ENCODE peak calls at places on chromosomes 4 and X, in five cellular contexts. P is GM20000; W is AG10803; O is HCEC 1CT; M is CD8-positive, alpha-beta memory T cell. T is an unnamed sample.

GRCh38 chr4:117986331-117986730 is 48.0 kb upstream of the NDST3 start:
- DNase-seq in O (no peak), P (no peak), W (no peak), M (no peak), T (no peak)

GRCh38 chr4:149121015-149121404 is 678.8 kb upstream of the NR3C2 start:
- DNase-seq in M (no peak), W (no peak), P (no peak), O (no peak), T (no peak)

GRCh38 chr4:39237179-39237578 is 54.9 kb downstream of the WDR19 start:
- DNase-seq in M (no peak), O (no peak), P (no peak), W (no peak), T (no peak)

GRCh38 chrX:103628386-103629290 is at the start of gene TCEAL1:
- DNase-seq in W (no peak), O (peak), P (peak), M (peak), T (no peak)

GRCh38 chr4:20393486-20394100 is 141.9 kb downstream of the SLIT2 start:
- DNase-seq in O (no peak), P (no peak), M (no peak), W (peak), T (no peak)

GRCh38 chrX:20693071-20693470 is 426.4 kb upstream of the RPS6KA3 start:
- DNase-seq in P (no peak), M (no peak), O (no peak), W (peak), T (no peak)

GRCh38 chr4:138341739-138342415 is 99.7 kb upstream of the SLC7A11 start:
- DNase-seq in O (no peak), W (no peak), M (peak), P (no peak), T (no peak)

GRCh38 chrX:72545990-72546389 is 26.7 kb downstream of the HDAC8 start:
- DNase-seq in O (no peak), P (no peak), M (no peak), W (no peak), T (no peak)

GRCh38 chr4:113336556-113336955 is 287.1 kb downstream of the ANK2 start:
- DNase-seq in M (no peak), O (no peak), P (no peak), W (no peak), T (no peak)

GRCh38 chr4:140935259-140935658 is 179.1 kb upstream of the TBC1D9 start:
- DNase-seq in M (no peak), W (peak), P (no peak), O (no peak), T (no peak)

GRCh38 chr4:121776610-121777401 is 11.8 kb upstream of the SMIM43 start:
- DNase-seq in P (no peak), W (peak), M (no peak), O (peak), T (no peak)

GRCh38 chrX:153870791-153871360 is 15.1 kb downstream of the L1CAM start:
- DNase-seq in P (no peak), M (no peak), W (no peak), O (no peak), T (no peak)

GRCh38 chr4:110501826-110502225 is 25.9 kb downstream of the ENPEP start:
- DNase-seq in P (no peak), O (no peak), W (peak), M (no peak), T (no peak)

GRCh38 chrX:121642415-121642814 is 595.0 kb downstream of the GLUD2 start:
- DNase-seq in P (no peak), M (no peak), O (no peak), W (peak), T (no peak)

GRCh38 chr4:111601671-111602070 is 543.6 kb upstream of the FAM241A start:
- DNase-seq in P (no peak), W (no peak), O (no peak), M (no peak), T (no peak)

GRCh38 chrX:34656842-34657780 is at the start of gene TMEM47:
- DNase-seq in M (no peak), W (peak), O (peak), P (peak), T (no peak)

GRCh38 chr4:156188596-156188995 is 234.9 kb upstream of the CTSO start:
- DNase-seq in P (no peak), M (no peak), W (peak), O (no peak), T (no peak)

GRCh38 chr4:94649381-94650128 is 108.2 kb upstream of the BMPR1B start:
- DNase-seq in W (peak), O (peak), M (no peak), P (no peak), T (no peak)

GRCh38 chr4:1176398-1177273 is 4.3 kb upstream of the SPON2 start:
- DNase-seq in O (no peak), M (no peak), P (no peak), W (no peak), T (no peak)

GRCh38 chrX:22534643-22535042 is 261.9 kb downstream of the CBLL2 start:
- DNase-seq in W (peak), M (no peak), O (peak), P (no peak), T (no peak)

GRCh38 chr4:8403173-8403753 is 37.3 kb downstream of the ACOX3 start:
- DNase-seq in O (peak), M (peak), W (peak), P (peak), T (peak)

GRCh38 chr4:164212714-164213113 is 541.2 kb upstream of the SMIM31 start:
- DNase-seq in M (no peak), P (no peak), W (no peak), O (no peak), T (no peak)

GRCh38 chr4:38686682-38687081 is 22.7 kb downstream of the KLF3 start:
- DNase-seq in W (peak), M (no peak), P (no peak), O (no peak), T (no peak)

GRCh38 chr4:53785996-53786395 is 194.7 kb upstream of the LNX1 start:
- DNase-seq in P (no peak), M (no peak), W (peak), O (no peak), T (no peak)

GRCh38 chr4:7903686-7904085 is 36.0 kb downstream of the AFAP1 start:
- DNase-seq in P (no peak), M (no peak), O (no peak), W (peak), T (no peak)

GRCh38 chrX:82677281-82677680 is 830.8 kb upstream of the POU3F4 start:
- DNase-seq in W (no peak), M (no peak), O (no peak), P (no peak), T (no peak)

GRCh38 chrX:14509325-14510057 is 19.8 kb upstream of the GLRA2 start:
- DNase-seq in P (no peak), W (no peak), O (no peak), M (no peak), T (no peak)

GRCh38 chr4:78939667-78940008 is 400 bp upstream of the PAQR3 start:
- DNase-seq in P (no peak), W (no peak), M (no peak), O (no peak), T (no peak)

GRCh38 chrX:24268786-24269185 is 45.1 kb downstream of the SUPT20HL2 start:
- DNase-seq in P (no peak), O (no peak), W (no peak), M (no peak), T (no peak)

GRCh38 chrX:45710081-45710801 is 509.6 kb upstream of the DIPK2B start:
- DNase-seq in P (peak), W (peak), M (no peak), O (peak), T (no peak)

GRCh38 chrX:100615015-100615414 is 21.6 kb downstream of the TSPAN6 start:
- DNase-seq in W (peak), M (no peak), O (peak), P (peak), T (no peak)

GRCh38 chr4:88283661-88284377 is 542 bp downstream of the PPM1K start:
- DNase-seq in W (peak), O (peak), P (peak), M (peak), T (no peak)

GRCh38 chr4:88054909-88055308 is 47.5 kb downstream of the PKD2 start:
- DNase-seq in M (no peak), W (peak), P (no peak), O (peak), T (no peak)

GRCh38 chrX:121479406-121479805 is 432.0 kb downstream of the GLUD2 start:
- DNase-seq in P (no peak), M (no peak), O (no peak), W (no peak), T (no peak)

GRCh38 chr4:25423548-25423947 is 46.5 kb downstream of the ANAPC4 start:
- DNase-seq in P (no peak), M (no peak), O (no peak), W (no peak), T (no peak)

GRCh38 chr4:88204882-88205281 is 46.4 kb upstream of the ABCG2 start:
- DNase-seq in W (no peak), P (no peak), O (no peak), M (no peak), T (no peak)

GRCh38 chr4:86380176-86380724 is 20.4 kb upstream of the MAPK10 start:
- DNase-seq in O (no peak), M (no peak), W (no peak), P (no peak), T (no peak)